ENCODE peak calls at places on chromosomes 7 and 10, in five cellular contexts. A is iPS DF 6.9, H is hepatocyte, C is heart right ventricle, Z is uterus. T is an unnamed sample.

GRCh38 chr10:129418826-129419225 is 48.2 kb upstream of the MGMT start:
- DNase-seq in H (no peak), Z (no peak), C (no peak), A (no peak), T (no peak)

GRCh38 chr10:78357673-78358206 is 324.1 kb downstream of the RPS24 start:
- DNase-seq in A (no peak), H (no peak), Z (no peak), C (no peak), T (no peak)

GRCh38 chr10:10294801-10295515 is 722.7 kb upstream of the CELF2 start:
- DNase-seq in H (no peak), A (no peak), Z (no peak), C (no peak), T (no peak)

GRCh38 chr7:117716707-117717294 is 156.4 kb downstream of the CTTNBP2 start:
- DNase-seq in Z (no peak), C (no peak), A (no peak), H (no peak), T (peak)

GRCh38 chr7:134547738-134548054 is 1.2 kb upstream of the AKR1B15 start:
- DNase-seq in C (peak), H (peak), A (peak), Z (peak), T (peak)

GRCh38 chr7:75993689-75994387 is 557 bp downstream of the TMEM120A start:
- DNase-seq in C (peak), A (no peak), H (peak), Z (peak), T (peak)

GRCh38 chr7:116616555-116617059 is 55.4 kb upstream of the MET start:
- DNase-seq in H (no peak), A (no peak), Z (no peak), C (no peak), T (no peak)

GRCh38 chr7:5671053-5671452 is 110.4 kb downstream of the RNF216 start:
- DNase-seq in Z (no peak), C (no peak), A (no peak), H (no peak), T (no peak)

GRCh38 chr10:11547111-11547625 is 64.3 kb downstream of the USP6NL start:
- DNase-seq in Z (no peak), C (no peak), H (no peak), A (no peak), T (no peak)

GRCh38 chr10:64116731-64117130 is 595.5 kb downstream of the REEP3 start:
- DNase-seq in Z (no peak), H (no peak), A (no peak), C (no peak), T (no peak)

GRCh38 chr7:103985565-103986126 is 3.8 kb downstream of the RELN start:
- DNase-seq in A (no peak), C (no peak), Z (no peak), H (no peak), T (no peak)

GRCh38 chr10:111128331-111129167 is 51.7 kb downstream of the ADRA2A start:
- DNase-seq in Z (no peak), H (peak), C (no peak), A (no peak), T (no peak)

GRCh38 chr7:143320620-143321019 is 4.7 kb downstream of the CLCN1 start:
- DNase-seq in C (no peak), Z (no peak), A (no peak), H (no peak), T (no peak)
- H3K27ac ChIP-seq in C (no peak), Z (no peak), A (no peak), H (no peak), T (no peak)

DNA sequence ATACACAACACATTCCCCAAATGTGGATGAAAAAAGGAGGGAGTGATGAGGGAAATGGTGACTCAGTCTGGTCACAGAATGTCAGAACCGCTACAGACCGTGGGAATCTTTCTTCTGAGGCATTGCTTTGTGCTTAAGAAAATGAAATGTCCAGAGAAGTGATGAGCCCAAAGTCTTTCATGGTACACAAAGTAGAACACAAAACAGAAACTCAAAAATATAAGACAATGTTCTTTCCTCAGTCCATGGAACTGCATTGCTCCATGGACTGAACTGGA is 705.9 kb upstream of the IGFBP3 start:
- DNase-seq in A (no peak), H (no peak), Z (no peak), C (no peak), T (no peak)
- H3K27ac ChIP-seq in A (no peak), H (peak), Z (no peak), C (no peak), T (no peak)

DNA sequence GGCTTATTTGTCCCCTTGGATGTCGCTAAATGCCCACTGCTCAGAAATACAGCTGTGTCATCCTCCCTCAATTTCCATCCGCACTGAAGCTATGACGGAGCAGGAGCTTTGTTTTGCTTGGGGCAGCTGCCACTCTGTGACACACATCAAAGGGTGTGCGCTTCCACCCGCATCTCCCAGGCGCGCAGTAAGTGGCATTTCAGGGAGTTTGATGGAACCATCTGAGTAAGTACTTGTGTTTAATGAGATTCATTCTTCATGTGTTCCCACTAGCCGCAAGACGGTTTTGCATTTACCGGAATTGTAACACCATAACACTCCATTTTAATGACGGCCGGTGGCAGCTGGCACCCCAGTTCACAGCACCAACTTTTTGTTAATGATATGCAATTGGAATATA is 103.8 kb upstream of the PARD3 start:
- DNase-seq in H (no peak), Z (no peak), C (no peak), A (no peak), T (no peak)
- H3K27ac ChIP-seq in H (no peak), Z (no peak), C (no peak), A (no peak), T (no peak)

GRCh38 chr7:122183106-122183505 is 39.1 kb upstream of the AASS start:
- DNase-seq in C (no peak), H (no peak), Z (no peak), A (no peak), T (no peak)
- H3K27ac ChIP-seq in C (no peak), H (no peak), Z (no peak), A (no peak), T (no peak)

GRCh38 chr10:62037166-62037831 is 135.8 kb downstream of the ARID5B start:
- DNase-seq in C (no peak), H (no peak), A (no peak), Z (peak), T (no peak)
- H3K27ac ChIP-seq in C (peak), H (peak), A (no peak), Z (peak), T (peak)

DNA sequence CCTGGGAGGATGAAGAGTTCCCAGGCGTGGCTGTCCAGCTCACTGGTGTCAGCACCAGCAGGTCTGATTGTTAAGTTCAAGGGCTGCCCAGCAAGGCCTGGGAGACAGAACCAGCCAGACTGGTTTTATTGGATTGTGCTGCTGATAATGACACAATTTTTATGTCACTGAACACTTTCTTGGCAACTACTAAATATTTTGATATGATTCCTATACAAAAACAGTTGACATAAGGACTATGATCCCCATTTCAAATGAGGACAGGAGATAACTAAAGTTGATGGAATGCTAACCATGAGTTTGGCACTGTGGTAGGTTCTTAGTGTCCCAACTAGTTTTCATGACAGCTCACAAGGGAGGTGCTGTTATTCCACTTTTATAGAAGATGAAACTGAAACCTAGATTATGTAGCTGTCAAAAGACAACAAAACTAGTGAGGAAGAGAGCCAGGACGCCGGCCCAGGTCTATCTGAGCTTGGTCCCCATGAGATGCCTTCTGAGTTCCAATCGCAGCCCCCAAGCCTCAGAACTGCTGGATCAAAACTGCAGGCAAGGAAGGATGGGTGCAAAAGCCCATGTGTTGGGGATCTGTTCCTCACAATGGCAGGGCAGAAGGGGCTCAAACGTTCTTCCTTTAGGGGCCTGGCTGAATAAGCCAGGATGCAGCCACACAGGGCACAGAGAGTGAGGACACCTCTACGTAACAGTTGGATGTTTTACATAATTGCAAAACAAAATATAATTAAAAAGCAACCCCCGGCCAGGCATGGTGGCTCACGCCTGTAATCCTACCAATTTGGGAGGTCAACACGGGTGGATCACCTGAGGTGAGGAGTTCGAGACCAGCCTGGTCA is 52.8 kb downstream of the COBL start:
- DNase-seq in A (no peak), C (no peak), H (peak), Z (no peak), T (no peak)
- H3K27ac ChIP-seq in A (no peak), C (peak), H (peak), Z (no peak), T (peak)

DNA sequence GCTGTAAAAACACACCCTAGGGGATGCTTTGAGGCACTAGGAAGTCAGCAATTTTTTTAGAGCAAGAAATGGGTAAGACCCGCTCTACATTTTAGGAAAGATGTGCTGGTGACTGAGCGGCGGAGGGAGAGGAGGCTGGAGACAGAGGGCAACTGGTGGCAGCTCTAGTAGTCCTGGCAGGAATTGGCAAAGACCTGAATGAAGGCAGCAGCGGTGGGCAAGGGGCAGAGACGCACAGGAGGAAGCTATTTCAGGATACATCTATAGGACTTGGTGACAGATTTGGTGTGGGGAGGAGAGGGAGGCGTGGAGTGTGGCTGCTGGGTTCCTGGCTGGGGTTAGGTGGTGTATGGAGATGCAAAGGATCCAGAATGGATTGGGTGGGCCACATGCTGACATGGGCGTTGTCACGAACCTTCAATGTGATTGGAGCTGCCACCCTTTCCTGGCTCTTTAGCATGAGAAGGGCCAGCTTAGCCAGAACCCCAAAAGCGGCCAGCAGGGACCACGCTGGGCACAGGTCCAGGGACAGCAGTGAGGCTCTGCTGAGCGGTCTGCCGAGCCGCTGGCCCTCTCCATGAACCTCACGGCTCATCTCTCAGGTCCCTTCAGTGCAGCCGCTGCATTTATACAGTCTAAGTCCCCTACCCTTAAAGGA is 10.2 kb upstream of the ADCY1 start:
- DNase-seq in C (no peak), A (no peak), Z (no peak), H (no peak), T (no peak)
- H3K27ac ChIP-seq in C (peak), A (no peak), Z (no peak), H (no peak), T (no peak)

DNA sequence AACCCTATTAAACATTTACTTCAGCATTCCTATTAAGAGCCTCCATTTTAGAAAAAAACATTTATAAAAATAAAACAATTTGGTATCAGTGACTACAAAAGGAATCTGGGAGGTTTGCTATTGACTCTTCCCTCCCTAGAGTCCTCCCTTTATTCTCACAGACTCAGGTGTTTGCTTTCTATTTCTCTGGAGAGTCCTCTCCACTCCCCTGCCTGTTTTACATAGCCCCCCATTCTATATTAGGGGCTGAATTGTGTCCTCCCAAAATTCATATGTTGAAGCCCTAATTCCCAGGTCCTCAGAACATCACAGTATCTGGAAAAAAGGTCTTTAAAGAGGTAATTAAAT is 69.8 kb downstream of the COA1 start:
- DNase-seq in H (no peak), C (no peak), Z (no peak), A (no peak), T (no peak)
- H3K27ac ChIP-seq in H (peak), C (no peak), Z (no peak), A (no peak), T (peak)

GRCh38 chr10:103110407-103110806 is 82.7 kb downstream of the NT5C2 start:
- DNase-seq in Z (no peak), H (no peak), A (no peak), C (no peak), T (no peak)
- H3K27ac ChIP-seq in Z (peak), H (no peak), A (no peak), C (peak), T (no peak)